ENCODE peak calls at places on chromosomes 1 and 21, in four cellular contexts. W is Panc1, X is K562, C is HepG2. K is an unnamed sample.
A peak's percentile ranks its signal among the peaks of the same experiment; 100 is the strongest.

GRCh38 chr21:42161401-42161956 is 57.5 kb upstream of the ABCG1 start:
- DNase-seq in X (no peak), C (no peak), W (no peak), K (no peak)

GRCh38 chr1:2603521-2604155 is 17.1 kb downstream of the PRXL2B start:
- DNase-seq in W (no peak), X (no peak), C (no peak), K (no peak)

GRCh38 chr1:101190441-101190840 is 46.4 kb upstream of the S1PR1 start:
- DNase-seq in C (no peak), W (no peak), X (no peak), K (no peak)

GRCh38 chr1:164648211-164649080 is 89.5 kb downstream of the PBX1 start:
- DNase-seq in X (no peak), C (no peak), W (no peak), K (no peak)

GRCh38 chr21:40291560-40291959 is 424.3 kb downstream of the PCP4 start:
- DNase-seq in W (no peak), X (no peak), C (no peak), K (no peak)

GRCh38 chr21:36689324-36689723 is 9.6 kb upstream of the SIM2 start:
- DNase-seq in C (no peak), W (no peak), X (no peak), K (no peak)

GRCh38 chr1:212595787-212596714 is 12.5 kb upstream of the ATF3 start:
- DNase-seq in C (peak; percentile 73), W (peak; percentile 92), X (peak; percentile 73), K (peak; percentile 68)

GRCh38 chr1:51048021-51048420 is 54.0 kb upstream of the C1orf185 start:
- DNase-seq in W (no peak), X (no peak), C (no peak), K (no peak)

GRCh38 chr1:9561429-9561828 is 22.2 kb downstream of the SLC25A33 start:
- DNase-seq in C (no peak), X (peak; percentile 48), W (no peak), K (no peak)

DNA sequence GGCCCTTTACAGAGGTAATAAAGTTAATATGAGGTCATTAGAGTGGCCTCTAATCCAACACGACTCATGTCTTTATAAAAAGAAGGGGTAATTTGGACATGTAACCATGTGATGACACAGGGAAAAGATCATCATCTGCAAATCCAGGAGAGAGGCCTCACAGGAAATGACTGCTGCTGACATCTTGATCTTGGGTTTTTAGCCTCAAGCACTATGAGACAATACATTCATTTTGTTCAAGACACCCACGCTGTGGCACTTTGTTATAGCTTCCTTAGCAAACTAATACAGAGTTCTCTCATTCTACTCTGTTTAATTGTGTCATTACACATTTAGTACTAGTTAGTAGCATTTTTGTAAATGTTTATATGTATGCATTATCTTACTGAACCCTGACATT is 64.0 kb upstream of the RUNX1 start:
- DNase-seq in C (no peak), X (no peak), W (no peak), K (no peak)
- TF ChIP-seq TCF7L2 in C (no peak), X (no peak), W (no peak), K (no peak)

GRCh38 chr1:221881805-221882581 is 140.1 kb upstream of the DUSP10 start:
- DNase-seq in C (no peak), W (no peak), X (no peak), K (no peak)
- TF ChIP-seq TCF7L2 in C (no peak), W (no peak), X (no peak), K (no peak)

GRCh38 chr1:27031235-27032118 is 18.8 kb upstream of the TENT5B start:
- DNase-seq in C (no peak), X (no peak), W (no peak), K (peak; percentile 67)
- TF ChIP-seq TCF7L2 in C (no peak), X (no peak), W (no peak), K (no peak)

GRCh38 chr1:88646852-88647645 is 37.0 kb upstream of the PKN2 start:
- DNase-seq in X (peak; percentile 9), W (no peak), C (peak; percentile 43), K (no peak)
- TF ChIP-seq TCF7L2 in X (no peak), W (no peak), C (no peak), K (no peak)

DNA sequence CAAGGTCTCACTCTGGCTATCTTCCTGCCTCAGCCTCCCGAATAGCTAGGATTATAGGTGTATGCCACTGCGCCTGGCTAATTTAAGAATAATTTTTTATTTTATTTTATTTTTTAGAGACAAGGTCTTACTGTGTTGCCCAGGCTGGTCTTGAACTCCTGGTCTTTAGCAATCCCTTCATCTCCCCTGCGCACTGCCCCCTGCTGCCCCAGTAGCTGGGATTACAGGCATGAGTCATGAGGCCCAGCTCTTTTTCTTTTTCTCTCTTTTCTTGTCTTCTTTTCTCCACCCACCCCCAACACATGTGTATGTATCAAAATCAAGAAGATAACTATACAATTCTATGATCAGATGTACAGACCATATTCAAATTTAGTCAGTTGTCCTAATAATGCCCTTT is 87.2 kb downstream of the PEX14 start:
- DNase-seq in X (no peak), C (no peak), W (no peak), K (peak; percentile 16)
- TF ChIP-seq TCF7L2 in X (no peak), C (no peak), W (no peak), K (no peak)

GRCh38 chr1:174248041-174248440 is 88.7 kb downstream of the RABGAP1L start:
- DNase-seq in C (no peak), W (no peak), X (no peak), K (no peak)
- TF ChIP-seq TCF7L2 in C (no peak), W (no peak), X (no peak), K (no peak)